ENCODE peak calls at places on chromosome 22, in seven cellular contexts. One of them, this sample, is unnamed.

GRCh38 chr22:47218671-47219070 is 456.2 kb downstream of the TBC1D22A start:
- DNase-seq in GM06990: no peak
- DNase-seq in pancreas: no peak
- DNase-seq in heart left ventricle: no peak
- DNase-seq in coronary artery: peak; percentile 57
- DNase-seq in PC-3: no peak
- DNase-seq in astrocyte of the spinal cord: no peak
- DNase-seq in this sample: no peak

GRCh38 chr22:26031641-26032040 is 137.6 kb upstream of the SEZ6L start:
- DNase-seq in coronary artery: peak; percentile 53
- DNase-seq in astrocyte of the spinal cord: no peak
- DNase-seq in GM06990: no peak
- DNase-seq in heart left ventricle: no peak
- DNase-seq in PC-3: no peak
- DNase-seq in pancreas: no peak
- DNase-seq in this sample: no peak

GRCh38 chr22:46734830-46735453 is 3.1 kb downstream of the CERK start:
- DNase-seq in heart left ventricle: no peak
- DNase-seq in coronary artery: no peak
- DNase-seq in GM06990: peak; percentile 65
- DNase-seq in astrocyte of the spinal cord: no peak
- DNase-seq in pancreas: peak; percentile 74
- DNase-seq in PC-3: no peak
- DNase-seq in this sample: peak; percentile 85

GRCh38 chr22:48894064-48894671 is 933.5 kb downstream of the BRD1 start:
- DNase-seq in heart left ventricle: peak; percentile 7
- DNase-seq in coronary artery: peak; percentile 60
- DNase-seq in GM06990: no peak
- DNase-seq in PC-3: no peak
- DNase-seq in pancreas: peak; percentile 45
- DNase-seq in astrocyte of the spinal cord: no peak
- DNase-seq in this sample: no peak

GRCh38 chr22:24567668-24568067 is 11.9 kb downstream of the SNRPD3 start:
- DNase-seq in astrocyte of the spinal cord: no peak
- DNase-seq in heart left ventricle: no peak
- DNase-seq in pancreas: no peak
- DNase-seq in coronary artery: no peak
- DNase-seq in GM06990: no peak
- DNase-seq in PC-3: no peak
- DNase-seq in this sample: no peak

GRCh38 chr22:28023774-28024173 is 104.7 kb upstream of the PITPNB start:
- DNase-seq in coronary artery: no peak
- DNase-seq in astrocyte of the spinal cord: no peak
- DNase-seq in pancreas: no peak
- DNase-seq in PC-3: no peak
- DNase-seq in heart left ventricle: peak; percentile 17
- DNase-seq in GM06990: no peak
- DNase-seq in this sample: no peak

GRCh38 chr22:28155808-28156207 is 236.8 kb upstream of the PITPNB start:
- DNase-seq in coronary artery: no peak
- DNase-seq in GM06990: no peak
- DNase-seq in astrocyte of the spinal cord: no peak
- DNase-seq in heart left ventricle: no peak
- DNase-seq in PC-3: no peak
- DNase-seq in pancreas: no peak
- DNase-seq in this sample: no peak

GRCh38 chr22:23862103-23862502 is 4.4 kb downstream of the SLC2A11 start:
- DNase-seq in pancreas: no peak
- DNase-seq in heart left ventricle: no peak
- DNase-seq in PC-3: peak; percentile 49
- DNase-seq in GM06990: no peak
- DNase-seq in coronary artery: no peak
- DNase-seq in astrocyte of the spinal cord: peak; percentile 39
- DNase-seq in this sample: no peak

GRCh38 chr22:49052023-49052538 is 775.6 kb downstream of the BRD1 start:
- DNase-seq in coronary artery: no peak
- DNase-seq in GM06990: no peak
- DNase-seq in astrocyte of the spinal cord: no peak
- DNase-seq in heart left ventricle: no peak
- DNase-seq in pancreas: peak; percentile 75
- DNase-seq in PC-3: no peak
- DNase-seq in this sample: no peak

GRCh38 chr22:30718938-30719337 is 24.3 kb downstream of the OSBP2 start:
- DNase-seq in PC-3: no peak
- DNase-seq in pancreas: no peak
- DNase-seq in GM06990: no peak
- DNase-seq in astrocyte of the spinal cord: no peak
- DNase-seq in coronary artery: no peak
- DNase-seq in heart left ventricle: no peak
- DNase-seq in this sample: no peak

GRCh38 chr22:50150161-50151129 is 20.1 kb upstream of the PANX2 start:
- DNase-seq in coronary artery: peak; percentile 46
- DNase-seq in pancreas: peak; percentile 70
- DNase-seq in heart left ventricle: no peak
- DNase-seq in astrocyte of the spinal cord: no peak
- DNase-seq in GM06990: no peak
- DNase-seq in PC-3: no peak
- DNase-seq in this sample: no peak

GRCh38 chr22:42595434-42595833 is 19.2 kb downstream of the POLDIP3 start:
- DNase-seq in astrocyte of the spinal cord: no peak
- DNase-seq in heart left ventricle: peak; percentile 54
- DNase-seq in pancreas: no peak
- DNase-seq in PC-3: no peak
- DNase-seq in GM06990: no peak
- DNase-seq in coronary artery: no peak
- DNase-seq in this sample: no peak

GRCh38 chr22:17943533-17944204 is 80.7 kb downstream of the MICAL3 start:
- DNase-seq in coronary artery: no peak
- DNase-seq in pancreas: no peak
- DNase-seq in GM06990: no peak
- DNase-seq in astrocyte of the spinal cord: no peak
- DNase-seq in PC-3: no peak
- DNase-seq in heart left ventricle: no peak
- DNase-seq in this sample: no peak

GRCh38 chr22:47295982-47296381 is 533.5 kb downstream of the TBC1D22A start:
- DNase-seq in GM06990: no peak
- DNase-seq in PC-3: no peak
- DNase-seq in coronary artery: no peak
- DNase-seq in pancreas: no peak
- DNase-seq in astrocyte of the spinal cord: no peak
- DNase-seq in heart left ventricle: no peak
- DNase-seq in this sample: no peak

GRCh38 chr22:17305076-17305475 is 64.2 kb upstream of the CECR2 start:
- DNase-seq in coronary artery: no peak
- DNase-seq in astrocyte of the spinal cord: no peak
- DNase-seq in pancreas: no peak
- DNase-seq in GM06990: no peak
- DNase-seq in heart left ventricle: no peak
- DNase-seq in PC-3: no peak
- DNase-seq in this sample: no peak

GRCh38 chr22:36411589-36412258 is 24.0 kb upstream of the MYH9 start:
- DNase-seq in PC-3: no peak
- DNase-seq in astrocyte of the spinal cord: no peak
- DNase-seq in GM06990: no peak
- DNase-seq in coronary artery: no peak
- DNase-seq in heart left ventricle: no peak
- DNase-seq in pancreas: no peak
- DNase-seq in this sample: no peak

GRCh38 chr22:48071828-48072227 is 1309.4 kb downstream of the TBC1D22A start:
- DNase-seq in heart left ventricle: no peak
- DNase-seq in GM06990: no peak
- DNase-seq in coronary artery: no peak
- DNase-seq in pancreas: no peak
- DNase-seq in astrocyte of the spinal cord: no peak
- DNase-seq in PC-3: no peak
- DNase-seq in this sample: no peak

GRCh38 chr22:24836282-24836681 is 30.3 kb downstream of the SGSM1 start:
- DNase-seq in PC-3: no peak
- DNase-seq in coronary artery: no peak
- DNase-seq in GM06990: no peak
- DNase-seq in astrocyte of the spinal cord: no peak
- DNase-seq in heart left ventricle: no peak
- DNase-seq in pancreas: no peak
- DNase-seq in this sample: no peak

GRCh38 chr22:30830907-30831306 is 136.2 kb downstream of the OSBP2 start:
- DNase-seq in heart left ventricle: peak; percentile 30
- DNase-seq in astrocyte of the spinal cord: peak; percentile 86
- DNase-seq in GM06990: no peak
- DNase-seq in PC-3: peak; percentile 95
- DNase-seq in pancreas: no peak
- DNase-seq in coronary artery: peak; percentile 4
- DNase-seq in this sample: no peak

DNA sequence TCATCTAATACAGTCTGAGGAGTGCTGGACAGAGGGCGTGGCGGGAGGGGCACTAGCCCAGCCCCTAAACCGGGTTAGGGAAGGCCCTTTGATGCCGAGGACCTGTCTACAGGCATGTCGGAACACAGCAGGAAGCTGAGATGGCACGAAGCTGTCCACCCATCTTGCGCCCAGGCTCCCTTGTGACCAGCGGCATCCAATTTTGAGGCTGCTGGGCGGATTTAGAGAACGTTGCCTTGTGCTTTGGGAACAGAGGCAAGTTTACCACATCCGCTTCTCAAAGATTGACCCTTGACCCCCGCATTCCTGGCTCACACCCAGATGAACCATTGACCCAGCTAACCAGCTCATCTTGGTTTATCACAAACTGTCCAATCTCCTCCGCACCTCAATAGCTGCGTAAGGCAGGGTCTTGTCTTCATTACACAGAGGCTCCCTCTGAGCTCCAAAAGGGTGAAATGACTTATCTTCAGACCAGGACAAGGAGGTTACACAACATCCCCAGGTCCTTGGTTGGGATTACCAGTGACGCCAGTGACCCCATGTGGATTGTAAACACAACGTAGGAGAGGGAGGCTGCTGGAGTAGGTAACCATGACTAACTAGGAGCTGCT is 4.5 kb downstream of the FAM83F start:
- DNase-seq in astrocyte of the spinal cord: peak; percentile 66
- DNase-seq in pancreas: no peak
- DNase-seq in PC-3: no peak
- DNase-seq in heart left ventricle: no peak
- DNase-seq in coronary artery: peak; percentile 41
- DNase-seq in GM06990: no peak
- DNase-seq in this sample: no peak
- TF ChIP-seq CTCF in astrocyte of the spinal cord: no peak
- TF ChIP-seq CTCF in pancreas: no peak
- TF ChIP-seq CTCF in PC-3: no peak
- TF ChIP-seq CTCF in heart left ventricle: no peak
- TF ChIP-seq CTCF in coronary artery: no peak
- TF ChIP-seq CTCF in GM06990: no peak
- TF ChIP-seq CTCF in this sample: no peak

DNA sequence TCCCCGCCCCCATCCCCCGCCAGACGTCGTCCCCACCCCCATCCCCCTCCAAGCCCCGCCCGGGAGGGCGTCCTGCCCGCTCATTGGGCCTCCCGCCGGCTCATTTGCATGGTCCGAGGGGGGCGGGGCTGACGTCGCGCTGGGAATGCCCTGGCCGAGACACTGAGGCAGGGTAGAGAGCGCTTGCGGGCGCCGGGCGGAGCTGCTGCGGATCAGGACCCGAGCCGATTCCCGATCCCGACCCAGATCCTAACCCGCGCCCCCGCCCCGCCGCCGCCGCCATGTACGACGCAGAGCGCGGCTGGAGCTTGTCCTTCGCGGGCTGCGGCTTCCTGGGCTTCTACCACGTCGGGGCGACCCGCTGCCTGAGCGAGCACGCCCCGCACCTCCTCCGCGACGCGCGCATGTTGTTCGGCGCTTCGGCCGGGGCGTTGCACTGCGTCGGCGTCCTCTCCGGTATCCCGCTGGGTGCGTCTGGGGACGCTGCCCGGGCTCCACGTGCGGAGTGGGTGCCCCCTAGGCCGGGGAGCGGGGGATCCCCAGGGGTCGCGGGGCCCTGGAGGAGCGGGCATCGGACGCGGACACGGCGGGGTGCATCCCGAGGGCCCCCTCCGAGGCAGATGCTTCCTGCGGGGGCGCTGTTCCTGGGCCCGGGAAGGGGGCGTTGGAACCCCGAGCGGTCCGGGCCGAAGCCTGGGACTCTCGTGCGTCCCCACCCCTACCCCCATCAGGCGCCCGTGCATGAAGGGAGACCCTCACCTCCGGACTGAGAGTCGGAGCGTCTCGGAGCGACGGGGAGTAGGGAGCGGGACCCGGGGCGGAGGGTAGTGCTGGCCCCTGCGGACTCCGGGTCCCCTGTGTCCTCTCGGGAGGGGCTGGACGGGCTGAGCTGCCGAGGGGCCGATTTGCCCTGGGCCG is at the start of gene PNPLA3:
- DNase-seq in coronary artery: peak; percentile 82
- DNase-seq in pancreas: peak; percentile 93
- DNase-seq in PC-3: peak; percentile 66
- DNase-seq in GM06990: peak; percentile 68
- DNase-seq in heart left ventricle: peak; percentile 95
- DNase-seq in astrocyte of the spinal cord: peak; percentile 89
- DNase-seq in this sample: peak; percentile 72
- TF ChIP-seq CTCF in coronary artery: no peak
- TF ChIP-seq CTCF in pancreas: no peak
- TF ChIP-seq CTCF in PC-3: no peak
- TF ChIP-seq CTCF in GM06990: no peak
- TF ChIP-seq CTCF in heart left ventricle: no peak
- TF ChIP-seq CTCF in astrocyte of the spinal cord: peak; percentile 40
- TF ChIP-seq CTCF in this sample: no peak

DNA sequence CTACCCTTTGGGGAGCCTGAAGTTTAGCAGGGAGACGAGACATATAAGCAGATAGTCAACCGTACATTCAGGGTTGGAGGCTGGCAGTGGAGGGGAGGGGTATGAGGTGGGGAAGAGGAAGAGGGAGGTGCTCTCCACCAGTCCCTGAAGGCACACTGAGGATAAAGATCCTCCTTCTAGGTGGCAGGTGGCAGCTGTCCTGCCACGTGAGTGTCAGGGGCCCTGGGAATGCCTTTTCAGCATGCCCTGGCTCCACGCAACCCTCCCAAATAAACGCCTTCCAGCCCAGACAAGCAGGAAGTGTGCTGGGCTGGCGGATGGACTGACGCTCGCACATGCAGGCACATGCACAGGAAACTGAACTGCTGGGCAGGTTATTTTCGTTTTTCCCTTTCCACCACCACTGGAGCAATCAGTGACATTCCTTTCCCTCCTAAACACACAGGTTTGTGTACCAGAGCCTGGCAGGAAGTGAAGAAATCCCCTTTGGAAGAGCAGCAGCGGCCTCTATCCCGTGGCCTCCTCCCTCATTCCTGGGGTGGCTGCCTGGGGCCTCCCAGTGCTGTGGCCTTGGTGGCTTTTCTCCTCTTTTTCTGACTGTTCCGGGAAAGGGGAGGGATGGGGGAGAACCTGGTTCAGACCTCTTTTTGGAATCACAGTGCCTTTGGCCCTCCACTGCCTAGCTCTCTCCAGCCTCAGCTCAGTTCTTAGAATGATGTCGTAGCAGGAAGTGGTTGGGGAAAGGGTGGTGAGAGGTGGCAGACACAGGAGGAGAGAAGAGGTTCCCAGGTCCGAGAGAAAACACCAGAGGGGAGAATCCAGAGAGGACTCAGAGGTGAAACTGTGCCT is 157.0 kb upstream of the TIMP3 start:
- DNase-seq in coronary artery: no peak
- DNase-seq in PC-3: no peak
- DNase-seq in pancreas: no peak
- DNase-seq in GM06990: peak; percentile 12
- DNase-seq in heart left ventricle: peak; percentile 69
- DNase-seq in astrocyte of the spinal cord: peak; percentile 33
- DNase-seq in this sample: no peak
- TF ChIP-seq CTCF in coronary artery: no peak
- TF ChIP-seq CTCF in PC-3: no peak
- TF ChIP-seq CTCF in pancreas: no peak
- TF ChIP-seq CTCF in GM06990: no peak
- TF ChIP-seq CTCF in heart left ventricle: peak; percentile 25
- TF ChIP-seq CTCF in astrocyte of the spinal cord: no peak
- TF ChIP-seq CTCF in this sample: no peak

GRCh38 chr22:29194269-29194668 is 11.4 kb upstream of the EMID1 start:
- DNase-seq in coronary artery: no peak
- DNase-seq in pancreas: no peak
- DNase-seq in astrocyte of the spinal cord: no peak
- DNase-seq in PC-3: peak; percentile 10
- DNase-seq in heart left ventricle: no peak
- DNase-seq in GM06990: no peak
- DNase-seq in this sample: no peak
- TF ChIP-seq CTCF in coronary artery: no peak
- TF ChIP-seq CTCF in pancreas: no peak
- TF ChIP-seq CTCF in astrocyte of the spinal cord: no peak
- TF ChIP-seq CTCF in PC-3: no peak
- TF ChIP-seq CTCF in heart left ventricle: no peak
- TF ChIP-seq CTCF in GM06990: peak; percentile 17
- TF ChIP-seq CTCF in this sample: no peak

This sample was measured in CD14-positive monocyte.